ENCODE peak calls at places on chromosomes 13 and 19, in six cellular contexts. One of them, this sample, is unnamed.
A peak's percentile ranks its signal among the peaks of the same experiment; 100 is the strongest.

GRCh38 chr13:34155931-34156607 is 338.1 kb downstream of the RFC3 start:
- DNase-seq in prostate gland: no peak
- DNase-seq in left ventricle myocardium inferior: no peak
- DNase-seq in cardiac muscle cell: no peak
- DNase-seq in RWPE1: peak; percentile 39
- DNase-seq in substantia nigra: no peak
- DNase-seq in this sample: no peak

GRCh38 chr13:48731957-48732569 is 78.3 kb downstream of the CYSLTR2 start:
- DNase-seq in prostate gland: no peak
- DNase-seq in left ventricle myocardium inferior: peak; percentile 39
- DNase-seq in cardiac muscle cell: peak; percentile 42
- DNase-seq in RWPE1: no peak
- DNase-seq in substantia nigra: no peak
- DNase-seq in this sample: no peak

GRCh38 chr19:40616941-40617340 is 15.8 kb downstream of the LTBP4 start:
- DNase-seq in prostate gland: no peak
- DNase-seq in left ventricle myocardium inferior: no peak
- DNase-seq in cardiac muscle cell: no peak
- DNase-seq in RWPE1: no peak
- DNase-seq in substantia nigra: no peak
- DNase-seq in this sample: no peak

GRCh38 chr13:64934569-64935362 is 2295.4 kb downstream of the PCDH9 start:
- DNase-seq in prostate gland: no peak
- DNase-seq in left ventricle myocardium inferior: no peak
- DNase-seq in cardiac muscle cell: no peak
- DNase-seq in RWPE1: no peak
- DNase-seq in substantia nigra: no peak
- DNase-seq in this sample: no peak

GRCh38 chr19:58217607-58218391 is 10.9 kb upstream of the ZNF544 start:
- DNase-seq in prostate gland: no peak
- DNase-seq in left ventricle myocardium inferior: no peak
- DNase-seq in cardiac muscle cell: no peak
- DNase-seq in RWPE1: no peak
- DNase-seq in substantia nigra: no peak
- DNase-seq in this sample: no peak

GRCh38 chr13:73138276-73138950 is 79.6 kb downstream of the KLF5 start:
- DNase-seq in prostate gland: no peak
- DNase-seq in left ventricle myocardium inferior: no peak
- DNase-seq in cardiac muscle cell: no peak
- DNase-seq in RWPE1: peak; percentile 20
- DNase-seq in substantia nigra: no peak
- DNase-seq in this sample: no peak

GRCh38 chr19:6717441-6717971 is 2.9 kb downstream of the C3 start:
- DNase-seq in prostate gland: no peak
- DNase-seq in left ventricle myocardium inferior: no peak
- DNase-seq in cardiac muscle cell: no peak
- DNase-seq in RWPE1: no peak
- DNase-seq in substantia nigra: no peak
- DNase-seq in this sample: no peak

GRCh38 chr13:101025925-101026324 is 351.3 kb upstream of the TMTC4 start:
- DNase-seq in prostate gland: no peak
- DNase-seq in left ventricle myocardium inferior: no peak
- DNase-seq in cardiac muscle cell: no peak
- DNase-seq in RWPE1: no peak
- DNase-seq in substantia nigra: no peak
- DNase-seq in this sample: no peak

GRCh38 chr13:40639226-40639681 is 27.2 kb downstream of the FOXO1 start:
- DNase-seq in prostate gland: no peak
- DNase-seq in left ventricle myocardium inferior: no peak
- DNase-seq in cardiac muscle cell: no peak
- DNase-seq in RWPE1: no peak
- DNase-seq in substantia nigra: no peak
- DNase-seq in this sample: no peak

GRCh38 chr13:106373989-106374572 is 161.4 kb downstream of the EFNB2 start:
- DNase-seq in prostate gland: no peak
- DNase-seq in left ventricle myocardium inferior: no peak
- DNase-seq in cardiac muscle cell: no peak
- DNase-seq in RWPE1: no peak
- DNase-seq in substantia nigra: no peak
- DNase-seq in this sample: no peak

GRCh38 chr13:80840313-80840976 is 499.5 kb upstream of the SPRY2 start:
- DNase-seq in prostate gland: no peak
- DNase-seq in left ventricle myocardium inferior: no peak
- DNase-seq in cardiac muscle cell: no peak
- DNase-seq in RWPE1: no peak
- DNase-seq in substantia nigra: no peak
- DNase-seq in this sample: no peak

GRCh38 chr19:44846455-44847143 is 502 bp downstream of the NECTIN2 start:
- DNase-seq in prostate gland: peak; percentile 35
- DNase-seq in left ventricle myocardium inferior: no peak
- DNase-seq in cardiac muscle cell: peak; percentile 76
- DNase-seq in RWPE1: peak; percentile 34
- DNase-seq in substantia nigra: no peak
- DNase-seq in this sample: no peak

GRCh38 chr13:40770609-40770933 is 419 bp downstream of the MRPS31 start:
- DNase-seq in prostate gland: no peak
- DNase-seq in left ventricle myocardium inferior: no peak
- DNase-seq in cardiac muscle cell: no peak
- DNase-seq in RWPE1: no peak
- DNase-seq in substantia nigra: no peak
- DNase-seq in this sample: no peak

GRCh38 chr13:109998808-109999528 is 212.6 kb upstream of the IRS2 start:
- DNase-seq in prostate gland: no peak
- DNase-seq in left ventricle myocardium inferior: no peak
- DNase-seq in cardiac muscle cell: no peak
- DNase-seq in RWPE1: peak; percentile 90
- DNase-seq in substantia nigra: no peak
- DNase-seq in this sample: peak; percentile 82

GRCh38 chr19:15551183-15552004 is 43.1 kb downstream of the CYP4F22 start:
- DNase-seq in prostate gland: no peak
- DNase-seq in left ventricle myocardium inferior: no peak
- DNase-seq in cardiac muscle cell: no peak
- DNase-seq in RWPE1: peak; percentile 63
- DNase-seq in substantia nigra: no peak
- DNase-seq in this sample: no peak

GRCh38 chr13:98476538-98476966 is 100.4 kb downstream of the STK24 start:
- DNase-seq in prostate gland: no peak
- DNase-seq in left ventricle myocardium inferior: peak; percentile 45
- DNase-seq in cardiac muscle cell: no peak
- DNase-seq in RWPE1: peak; percentile 67
- DNase-seq in substantia nigra: no peak
- DNase-seq in this sample: peak; percentile 66

GRCh38 chr13:43298799-43299198 is 275.4 kb downstream of the DNAJC15 start:
- DNase-seq in prostate gland: peak; percentile 29
- DNase-seq in left ventricle myocardium inferior: no peak
- DNase-seq in cardiac muscle cell: no peak
- DNase-seq in RWPE1: peak; percentile 4
- DNase-seq in substantia nigra: no peak
- DNase-seq in this sample: no peak

GRCh38 chr19:19010551-19010950 is 22.8 kb downstream of the SUGP2 start:
- DNase-seq in prostate gland: no peak
- DNase-seq in left ventricle myocardium inferior: no peak
- DNase-seq in cardiac muscle cell: no peak
- DNase-seq in RWPE1: no peak
- DNase-seq in substantia nigra: no peak
- DNase-seq in this sample: no peak

GRCh38 chr19:50949792-50950320 is 3.0 kb downstream of the KLK5 start:
- DNase-seq in prostate gland: no peak
- DNase-seq in left ventricle myocardium inferior: no peak
- DNase-seq in cardiac muscle cell: no peak
- DNase-seq in RWPE1: no peak
- DNase-seq in substantia nigra: no peak
- DNase-seq in this sample: no peak

GRCh38 chr19:50947123-50947522 is 5.7 kb downstream of the KLK5 start:
- DNase-seq in prostate gland: no peak
- DNase-seq in left ventricle myocardium inferior: no peak
- DNase-seq in cardiac muscle cell: no peak
- DNase-seq in RWPE1: no peak
- DNase-seq in substantia nigra: no peak
- DNase-seq in this sample: no peak

GRCh38 chr19:50957587-50957986 is 4.7 kb upstream of the KLK5 start:
- DNase-seq in prostate gland: no peak
- DNase-seq in left ventricle myocardium inferior: no peak
- DNase-seq in cardiac muscle cell: no peak
- DNase-seq in RWPE1: no peak
- DNase-seq in substantia nigra: no peak
- DNase-seq in this sample: no peak

GRCh38 chr19:50952890-50953289 is at the start of gene KLK5:
- DNase-seq in prostate gland: no peak
- DNase-seq in left ventricle myocardium inferior: no peak
- DNase-seq in cardiac muscle cell: no peak
- DNase-seq in RWPE1: peak; percentile 58
- DNase-seq in substantia nigra: no peak
- DNase-seq in this sample: no peak
- H3K27ac ChIP-seq in prostate gland: no peak within 1 kb of the TSS
- H3K27ac ChIP-seq in left ventricle myocardium inferior: no peak within 1 kb of the TSS
- H3K27ac ChIP-seq in cardiac muscle cell: no peak within 1 kb of the TSS
- H3K27ac ChIP-seq in RWPE1: no peak within 1 kb of the TSS
- H3K27ac ChIP-seq in substantia nigra: no peak within 1 kb of the TSS
- H3K27ac ChIP-seq in this sample: peak within 1 kb of the TSS; percentile 69

GRCh38 chr19:10800488-10800887 is 35.5 kb downstream of the TMED1 start:
- DNase-seq in prostate gland: no peak
- DNase-seq in left ventricle myocardium inferior: peak; percentile 54
- DNase-seq in cardiac muscle cell: no peak
- DNase-seq in RWPE1: no peak
- DNase-seq in substantia nigra: peak; percentile 2
- DNase-seq in this sample: no peak
- H3K27ac ChIP-seq in prostate gland: no peak overlapping the region
- H3K27ac ChIP-seq in left ventricle myocardium inferior: peak overlapping the region; percentile 60
- H3K27ac ChIP-seq in cardiac muscle cell: no peak overlapping the region
- H3K27ac ChIP-seq in RWPE1: no peak overlapping the region
- H3K27ac ChIP-seq in substantia nigra: peak overlapping the region; percentile 58
- H3K27ac ChIP-seq in this sample: no peak overlapping the region

GRCh38 chr13:68749801-68750200 is 1357.8 kb upstream of the ATXN8OS start:
- DNase-seq in prostate gland: no peak
- DNase-seq in left ventricle myocardium inferior: no peak
- DNase-seq in cardiac muscle cell: no peak
- DNase-seq in RWPE1: no peak
- DNase-seq in substantia nigra: no peak
- DNase-seq in this sample: no peak

GRCh38 chr13:68748038-68748437 is 1359.6 kb upstream of the ATXN8OS start:
- DNase-seq in prostate gland: no peak
- DNase-seq in left ventricle myocardium inferior: no peak
- DNase-seq in cardiac muscle cell: no peak
- DNase-seq in RWPE1: no peak
- DNase-seq in substantia nigra: no peak
- DNase-seq in this sample: no peak

DNA sequence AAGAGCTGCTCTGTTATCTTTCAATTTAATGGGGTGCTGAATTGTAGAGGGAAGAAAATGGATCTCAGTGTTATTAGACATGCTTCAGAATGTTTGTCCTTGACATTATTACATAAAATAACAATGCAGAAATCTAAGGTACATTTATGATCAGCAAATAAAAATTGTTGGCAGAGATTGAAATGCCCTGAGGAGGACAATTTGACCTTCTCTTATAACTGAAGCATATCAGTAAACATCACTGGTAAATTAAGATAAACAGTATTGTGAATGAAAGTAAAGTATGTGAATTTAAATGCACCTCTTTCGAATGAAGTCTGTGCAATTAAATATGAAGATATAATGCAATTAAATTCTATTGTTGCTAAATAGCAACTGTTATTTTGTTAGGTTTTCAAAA is 1362.1 kb upstream of the ATXN8OS start:
- DNase-seq in prostate gland: no peak
- DNase-seq in left ventricle myocardium inferior: no peak
- DNase-seq in cardiac muscle cell: no peak
- DNase-seq in RWPE1: no peak
- DNase-seq in substantia nigra: no peak
- DNase-seq in this sample: no peak
- H3K27ac ChIP-seq in prostate gland: no peak overlapping the region
- H3K27ac ChIP-seq in left ventricle myocardium inferior: no peak overlapping the region
- H3K27ac ChIP-seq in cardiac muscle cell: no peak overlapping the region
- H3K27ac ChIP-seq in RWPE1: no peak overlapping the region
- H3K27ac ChIP-seq in substantia nigra: no peak overlapping the region
- H3K27ac ChIP-seq in this sample: no peak overlapping the region

GRCh38 chr19:46442808-46443450 is 14.2 kb upstream of the PNMA8C start:
- DNase-seq in prostate gland: peak; percentile 71
- DNase-seq in left ventricle myocardium inferior: no peak
- DNase-seq in cardiac muscle cell: no peak
- DNase-seq in RWPE1: peak; percentile 73
- DNase-seq in substantia nigra: no peak
- DNase-seq in this sample: no peak
- H3K27ac ChIP-seq in prostate gland: peak overlapping the region; percentile 55
- H3K27ac ChIP-seq in left ventricle myocardium inferior: peak overlapping the region; percentile 40
- H3K27ac ChIP-seq in cardiac muscle cell: no peak overlapping the region
- H3K27ac ChIP-seq in RWPE1: peak overlapping the region; percentile 87
- H3K27ac ChIP-seq in substantia nigra: no peak overlapping the region
- H3K27ac ChIP-seq in this sample: no peak overlapping the region

GRCh38 chr13:49927755-49928154 is 8.4 kb downstream of the SPRYD7 start:
- DNase-seq in prostate gland: no peak
- DNase-seq in left ventricle myocardium inferior: no peak
- DNase-seq in cardiac muscle cell: no peak
- DNase-seq in RWPE1: no peak
- DNase-seq in substantia nigra: no peak
- DNase-seq in this sample: no peak
- H3K27ac ChIP-seq in prostate gland: no peak overlapping the region
- H3K27ac ChIP-seq in left ventricle myocardium inferior: no peak overlapping the region
- H3K27ac ChIP-seq in cardiac muscle cell: no peak overlapping the region
- H3K27ac ChIP-seq in RWPE1: no peak overlapping the region
- H3K27ac ChIP-seq in substantia nigra: no peak overlapping the region
- H3K27ac ChIP-seq in this sample: no peak overlapping the region

DNA sequence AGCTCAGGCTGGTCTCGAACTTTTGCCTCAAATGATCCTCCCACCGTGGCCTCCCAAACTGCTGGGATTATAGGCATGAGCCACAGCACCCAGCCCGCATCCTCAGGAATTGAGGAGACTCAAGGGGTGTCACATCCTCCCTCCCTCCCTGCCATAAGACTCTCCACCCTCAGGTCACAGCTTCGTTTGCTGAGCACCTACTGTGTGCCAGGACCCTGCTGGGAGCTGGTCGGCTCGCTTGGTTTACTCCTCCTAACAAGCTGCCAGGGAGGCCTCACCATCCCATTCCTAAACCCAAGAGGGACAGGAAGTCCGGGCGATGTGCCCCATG is 3.0 kb downstream of the UBXN6 start:
- DNase-seq in prostate gland: no peak
- DNase-seq in left ventricle myocardium inferior: no peak
- DNase-seq in cardiac muscle cell: no peak
- DNase-seq in RWPE1: no peak
- DNase-seq in substantia nigra: no peak
- DNase-seq in this sample: no peak
- H3K27ac ChIP-seq in prostate gland: peak overlapping the region; percentile 84
- H3K27ac ChIP-seq in left ventricle myocardium inferior: peak overlapping the region; percentile 93
- H3K27ac ChIP-seq in cardiac muscle cell: no peak overlapping the region
- H3K27ac ChIP-seq in RWPE1: peak overlapping the region; percentile 100
- H3K27ac ChIP-seq in substantia nigra: no peak overlapping the region
- H3K27ac ChIP-seq in this sample: peak overlapping the region; percentile 77

GRCh38 chr13:20473139-20473538 is 52.5 kb downstream of the CRYL1 start:
- DNase-seq in prostate gland: no peak
- DNase-seq in left ventricle myocardium inferior: no peak
- DNase-seq in cardiac muscle cell: no peak
- DNase-seq in RWPE1: no peak
- DNase-seq in substantia nigra: no peak
- DNase-seq in this sample: no peak
- H3K27ac ChIP-seq in prostate gland: no peak overlapping the region
- H3K27ac ChIP-seq in left ventricle myocardium inferior: no peak overlapping the region
- H3K27ac ChIP-seq in cardiac muscle cell: no peak overlapping the region
- H3K27ac ChIP-seq in RWPE1: no peak overlapping the region
- H3K27ac ChIP-seq in substantia nigra: peak overlapping the region; percentile 39
- H3K27ac ChIP-seq in this sample: no peak overlapping the region

This sample was measured in epithelial cell of prostate.